ENCODE peak calls at places on chromosome X, in ten cellular contexts. A is Peyer's patch, J is prostate gland, C is HepG2, F is lower leg skin, M is K562, G is upper lobe of left lung, N is heart left ventricle, W is ovary, D is esophagus squamous epithelium. H is an unnamed sample.

GRCh38 chrX:41781500-41781899 is 57.5 kb downstream of the GPR82 start:
- DNase-seq in A (no peak), J (no peak), C (peak; percentile 36), F (no peak), M (peak; percentile 15), G (no peak), N (no peak), W (no peak), D (no peak), H (no peak)

GRCh38 chrX:1587161-1587560 is 4.2 kb upstream of the AKAP17A start:
- DNase-seq in A (no peak), J (no peak), C (no peak), F (no peak), M (no peak), G (no peak), N (no peak), W (no peak), D (no peak), H (peak; percentile 16)

GRCh38 chrX:23797371-23798128 is 14.6 kb downstream of the SAT1 start:
- DNase-seq in A (no peak), J (peak; percentile 50), C (no peak), F (no peak), M (no peak), G (no peak), N (no peak), W (no peak), D (no peak), H (no peak)

GRCh38 chrX:130179579-130180215 is 7.9 kb downstream of the RAB33A start:
- DNase-seq in A (no peak), J (no peak), C (no peak), F (no peak), M (peak; percentile 91), G (no peak), N (no peak), W (no peak), D (no peak), H (no peak)

GRCh38 chrX:115460565-115460888 is 100.4 kb upstream of the PLS3 start:
- DNase-seq in A (no peak), J (no peak), C (no peak), F (no peak), M (no peak), G (no peak), N (no peak), W (no peak), D (no peak), H (no peak)

GRCh38 chrX:129984196-129984962 is 1.9 kb downstream of the BCORL1 start:
- DNase-seq in A (peak; percentile 30), J (no peak), C (no peak), F (peak; percentile 87), M (peak; percentile 70), G (peak; percentile 33), N (peak; percentile 12), W (peak; percentile 37), D (no peak), H (no peak)

GRCh38 chrX:131752493-131753198 is 208.8 kb downstream of the OR13H1 start:
- DNase-seq in A (peak; percentile 76), J (no peak), C (no peak), F (peak; percentile 92), M (no peak), G (peak; percentile 78), N (no peak), W (peak; percentile 90), D (peak; percentile 6), H (peak; percentile 84)

GRCh38 chrX:68997911-68998310 is 167.3 kb downstream of the PJA1 start:
- DNase-seq in A (no peak), J (peak; percentile 33), C (no peak), F (peak; percentile 79), M (no peak), G (peak; percentile 19), N (peak; percentile 81), W (peak; percentile 76), D (no peak), H (no peak)

GRCh38 chrX:134935286-134935685 is 55.5 kb upstream of the SMIM10 start:
- DNase-seq in A (no peak), J (no peak), C (no peak), F (no peak), M (no peak), G (no peak), N (no peak), W (no peak), D (no peak), H (no peak)

GRCh38 chrX:8306296-8306975 is 135.4 kb upstream of the VCX2 start:
- DNase-seq in A (no peak), J (no peak), C (no peak), F (no peak), M (no peak), G (no peak), N (no peak), W (no peak), D (no peak), H (no peak)

GRCh38 chrX:48958635-48959094 is 1.3 kb upstream of the OTUD5 start:
- DNase-seq in A (no peak), J (peak; percentile 6), C (peak; percentile 21), F (no peak), M (no peak), G (no peak), N (no peak), W (no peak), D (no peak), H (peak; percentile 32)

GRCh38 chrX:49053223-49054072 is 5.4 kb upstream of the CCDC120 start:
- DNase-seq in A (peak; percentile 53), J (peak; percentile 22), C (peak; percentile 45), F (no peak), M (peak; percentile 74), G (peak; percentile 56), N (peak; percentile 35), W (peak; percentile 77), D (no peak), H (peak; percentile 62)

GRCh38 chrX:56728752-56729151 is 291 bp upstream of the NBDY start:
- DNase-seq in A (peak; percentile 57), J (peak; percentile 3), C (no peak), F (no peak), M (no peak), G (no peak), N (peak; percentile 4), W (no peak), D (no peak), H (no peak)

GRCh38 chrX:40877869-40878268 is 142.5 kb upstream of the MED14 start:
- DNase-seq in A (no peak), J (no peak), C (peak; percentile 8), F (no peak), M (no peak), G (no peak), N (no peak), W (no peak), D (no peak), H (no peak)

GRCh38 chrX:37883196-37883595 is 35.8 kb upstream of the DYNLT3 start:
- DNase-seq in A (no peak), J (no peak), C (no peak), F (no peak), M (no peak), G (no peak), N (no peak), W (no peak), D (no peak), H (no peak)

DNA sequence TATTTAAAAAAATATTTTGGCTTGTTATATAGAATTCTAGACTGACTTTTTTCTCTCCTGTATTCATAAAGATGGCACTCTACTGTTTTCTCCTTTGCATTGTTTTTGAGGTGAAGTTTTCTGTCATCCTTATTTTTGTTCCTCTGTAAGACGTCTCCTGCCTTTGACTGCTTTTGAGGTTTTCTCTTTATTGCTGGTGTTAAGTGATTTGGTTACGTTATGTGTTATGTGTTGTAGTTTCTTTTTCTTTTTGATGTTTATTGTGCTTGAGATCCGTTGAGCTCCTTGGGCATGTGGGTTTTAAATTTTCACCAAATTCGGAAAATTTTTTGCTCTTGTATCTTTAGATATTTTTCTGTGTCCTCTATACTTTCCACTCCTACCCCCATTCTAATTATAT is 50.0 kb downstream of the KDM6A start:
- DNase-seq in A (no peak), J (no peak), C (no peak), F (no peak), M (no peak), G (no peak), N (no peak), W (no peak), D (no peak), H (no peak)
- TF ChIP-seq POLR2A in A (no peak), J (no peak), C (no peak), F (no peak), M (no peak), G (no peak), N (no peak), W (no peak), D (no peak), H (no peak)

GRCh38 chrX:46912098-46912672 is at the start of gene JADE3:
- DNase-seq in A (peak; percentile 54), J (peak; percentile 66), C (peak; percentile 55), F (peak; percentile 92), M (peak; percentile 59), G (peak; percentile 78), N (peak; percentile 78), W (peak; percentile 76), D (no peak), H (peak; percentile 76)
- TF ChIP-seq POLR2A in A (no peak), J (peak; percentile 56), C (no peak), F (no peak), M (no peak), G (no peak), N (no peak), W (no peak), D (no peak), H (no peak)

DNA sequence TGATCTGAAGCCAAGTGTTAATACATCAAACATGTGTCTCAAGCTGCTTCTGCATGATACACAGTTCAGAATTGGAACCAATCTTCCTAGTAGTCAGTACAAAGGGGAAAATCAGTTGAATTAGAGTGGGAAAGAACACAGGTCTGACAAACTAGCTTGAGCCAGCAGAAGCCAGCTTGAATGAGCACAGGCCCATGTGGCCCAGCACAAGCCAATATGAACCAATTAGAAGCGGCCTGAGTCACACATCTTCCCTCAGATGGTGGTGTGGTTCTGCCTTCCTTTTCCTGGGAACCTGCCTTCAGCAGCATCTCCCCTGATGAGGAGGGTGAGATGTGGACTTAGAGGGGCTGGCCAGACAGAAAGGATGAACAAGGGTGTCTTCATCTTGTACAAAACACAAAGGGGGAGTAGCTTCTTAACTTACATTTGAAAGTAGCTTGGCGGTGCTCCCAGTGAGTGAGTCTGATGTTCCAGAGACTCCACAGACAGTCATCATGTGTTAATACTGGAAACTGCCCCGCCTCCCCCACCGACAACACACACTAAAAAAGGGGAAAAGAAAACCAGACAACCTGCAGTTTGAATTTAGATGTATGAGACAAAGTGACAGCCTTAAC is 72.0 kb downstream of the FRMPD4 start:
- DNase-seq in A (no peak), J (no peak), C (no peak), F (no peak), M (no peak), G (no peak), N (peak; percentile 7), W (no peak), D (no peak), H (no peak)
- TF ChIP-seq POLR2A in A (no peak), J (no peak), C (no peak), F (no peak), M (no peak), G (no peak), N (no peak), W (no peak), D (no peak), H (no peak)

DNA sequence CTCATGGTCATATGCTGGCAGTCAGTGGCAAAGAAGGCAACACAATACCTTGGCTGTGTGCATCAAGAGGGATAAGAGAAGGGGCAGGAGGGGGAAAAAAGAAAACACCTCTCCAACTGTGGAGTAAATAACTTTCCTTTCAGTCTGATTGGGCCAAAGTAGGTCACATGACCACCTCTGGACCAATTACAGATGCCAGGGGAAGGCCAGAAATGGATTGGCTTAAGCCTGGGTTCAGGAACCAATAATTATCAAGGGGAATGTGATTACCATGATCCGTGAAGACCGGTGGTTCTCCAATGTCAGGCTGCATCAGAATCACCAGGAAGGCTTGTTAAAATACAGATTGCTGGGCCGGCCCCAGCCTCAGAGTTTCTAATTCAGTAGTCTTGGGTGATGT is 7.4 kb upstream of the ADGRG2 start:
- DNase-seq in A (no peak), J (no peak), C (no peak), F (no peak), M (peak; percentile 27), G (no peak), N (no peak), W (no peak), D (no peak), H (no peak)
- TF ChIP-seq POLR2A in A (no peak), J (no peak), C (no peak), F (no peak), M (no peak), G (no peak), N (no peak), W (no peak), D (no peak), H (no peak)